ENCODE peak calls at places on chromosomes 16 and 17, in eight cellular contexts. One of them, this sample, is unnamed.
A peak's percentile ranks its signal among the peaks of the same experiment; 100 is the strongest.

GRCh38 chr17:55735784-55736405 is 13.2 kb upstream of the TMEM100 start:
- DNase-seq in adipocyte: peak; percentile 86
- DNase-seq in CD4-positive, alpha-beta memory T cell: peak; percentile 30
- DNase-seq in CD8-positive, alpha-beta memory T cell: no peak
- DNase-seq in GM23248: peak; percentile 82
- DNase-seq in OCI-LY7: peak; percentile 65
- DNase-seq in BJ: no peak
- DNase-seq in ovary: peak; percentile 55
- DNase-seq in this sample: no peak

GRCh38 chr17:21285164-21286065 is 904 bp downstream of the MAP2K3 start:
- DNase-seq in GM23248: peak; percentile 78
- DNase-seq in CD4-positive, alpha-beta memory T cell: no peak
- DNase-seq in BJ: no peak
- DNase-seq in OCI-LY7: peak; percentile 34
- DNase-seq in ovary: peak; percentile 48
- DNase-seq in CD8-positive, alpha-beta memory T cell: no peak
- DNase-seq in adipocyte: peak; percentile 62
- DNase-seq in this sample: no peak

GRCh38 chr16:79269211-79269863 is 331.2 kb downstream of the MAF start:
- DNase-seq in CD4-positive, alpha-beta memory T cell: peak; percentile 55
- DNase-seq in OCI-LY7: peak; percentile 48
- DNase-seq in BJ: no peak
- DNase-seq in adipocyte: no peak
- DNase-seq in ovary: no peak
- DNase-seq in GM23248: no peak
- DNase-seq in CD8-positive, alpha-beta memory T cell: no peak
- DNase-seq in this sample: no peak

GRCh38 chr16:73048292-73049050 is 543 bp upstream of the ZFHX3 start:
- DNase-seq in BJ: no peak
- DNase-seq in CD4-positive, alpha-beta memory T cell: no peak
- DNase-seq in ovary: peak; percentile 57
- DNase-seq in CD8-positive, alpha-beta memory T cell: no peak
- DNase-seq in GM23248: peak; percentile 64
- DNase-seq in adipocyte: peak; percentile 68
- DNase-seq in OCI-LY7: no peak
- DNase-seq in this sample: no peak

GRCh38 chr17:75738218-75738802 is 17.1 kb downstream of the ITGB4 start:
- DNase-seq in CD8-positive, alpha-beta memory T cell: no peak
- DNase-seq in OCI-LY7: peak; percentile 80
- DNase-seq in adipocyte: no peak
- DNase-seq in BJ: no peak
- DNase-seq in ovary: no peak
- DNase-seq in CD4-positive, alpha-beta memory T cell: no peak
- DNase-seq in GM23248: peak; percentile 55
- DNase-seq in this sample: no peak

GRCh38 chr17:7854851-7855642 is at the start of gene TMEM88:
- DNase-seq in BJ: no peak
- DNase-seq in CD8-positive, alpha-beta memory T cell: no peak
- DNase-seq in GM23248: peak; percentile 31
- DNase-seq in adipocyte: no peak
- DNase-seq in CD4-positive, alpha-beta memory T cell: no peak
- DNase-seq in OCI-LY7: no peak
- DNase-seq in ovary: peak; percentile 46
- DNase-seq in this sample: no peak

GRCh38 chr17:37358098-37358829 is 17.5 kb upstream of the C17orf78 start:
- DNase-seq in BJ: no peak
- DNase-seq in OCI-LY7: peak; percentile 53
- DNase-seq in CD8-positive, alpha-beta memory T cell: peak; percentile 27
- DNase-seq in CD4-positive, alpha-beta memory T cell: peak; percentile 21
- DNase-seq in adipocyte: peak; percentile 82
- DNase-seq in GM23248: peak; percentile 62
- DNase-seq in ovary: peak; percentile 52
- DNase-seq in this sample: peak; percentile 33

GRCh38 chr16:85046957-85047866 is 19.6 kb downstream of the KIAA0513 start:
- DNase-seq in GM23248: no peak
- DNase-seq in CD8-positive, alpha-beta memory T cell: no peak
- DNase-seq in adipocyte: no peak
- DNase-seq in OCI-LY7: no peak
- DNase-seq in CD4-positive, alpha-beta memory T cell: no peak
- DNase-seq in ovary: no peak
- DNase-seq in BJ: no peak
- DNase-seq in this sample: no peak

GRCh38 chr17:66493283-66494019 is 191.0 kb downstream of the PRKCA start:
- DNase-seq in BJ: no peak
- DNase-seq in OCI-LY7: no peak
- DNase-seq in CD4-positive, alpha-beta memory T cell: no peak
- DNase-seq in ovary: no peak
- DNase-seq in adipocyte: peak; percentile 12
- DNase-seq in GM23248: peak; percentile 88
- DNase-seq in CD8-positive, alpha-beta memory T cell: no peak
- DNase-seq in this sample: peak; percentile 71

GRCh38 chr17:46175891-46176290 is 17.3 kb downstream of the KANSL1 start:
- DNase-seq in ovary: no peak
- DNase-seq in adipocyte: peak; percentile 48
- DNase-seq in BJ: no peak
- DNase-seq in OCI-LY7: no peak
- DNase-seq in GM23248: peak; percentile 64
- DNase-seq in CD4-positive, alpha-beta memory T cell: no peak
- DNase-seq in CD8-positive, alpha-beta memory T cell: no peak
- DNase-seq in this sample: no peak

GRCh38 chr16:50271148-50272041 is 5.0 kb downstream of the ADCY7 start:
- DNase-seq in BJ: no peak
- DNase-seq in CD4-positive, alpha-beta memory T cell: no peak
- DNase-seq in GM23248: no peak
- DNase-seq in OCI-LY7: no peak
- DNase-seq in CD8-positive, alpha-beta memory T cell: no peak
- DNase-seq in ovary: no peak
- DNase-seq in adipocyte: no peak
- DNase-seq in this sample: no peak

DNA sequence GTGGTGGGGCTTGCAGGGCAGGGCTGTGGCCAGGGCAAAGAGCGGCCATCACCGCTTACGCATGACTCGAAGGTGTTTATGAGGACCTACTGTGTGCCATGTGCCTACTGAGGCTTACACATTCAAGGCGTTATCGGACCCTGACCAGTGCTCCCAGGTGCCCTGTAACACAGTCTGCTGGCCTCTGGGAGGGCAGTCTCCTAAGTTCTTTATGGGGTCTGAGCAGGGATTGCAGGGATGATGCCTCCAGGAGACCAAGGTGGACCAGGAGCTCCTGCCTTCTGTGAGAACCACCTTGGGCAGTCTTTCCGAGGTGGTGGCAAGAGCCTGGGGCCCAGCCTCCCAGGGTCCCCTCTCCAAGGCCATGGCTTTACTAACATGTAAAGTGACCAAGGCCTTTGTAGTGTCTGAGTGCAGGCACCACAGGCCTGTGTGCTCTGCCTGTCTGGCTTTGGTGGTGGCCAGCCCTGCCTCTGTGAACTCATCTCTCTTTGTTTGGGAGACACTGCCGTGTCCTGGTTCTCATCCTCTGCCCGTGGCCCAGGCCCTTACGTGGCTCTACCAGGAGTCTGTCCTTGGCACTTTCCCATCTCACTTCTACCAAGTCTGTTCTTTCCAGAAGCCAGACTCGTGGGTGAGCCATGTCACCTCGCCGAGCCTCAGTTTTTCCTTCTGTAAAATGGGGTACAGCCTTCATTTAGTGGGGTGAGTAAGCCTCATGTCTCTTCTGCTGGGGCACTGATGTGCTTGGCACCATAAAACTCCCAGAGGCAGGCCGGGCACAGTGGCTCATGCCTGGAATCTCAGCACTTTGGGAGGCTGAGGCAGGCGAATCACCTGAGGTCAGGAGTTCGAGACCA is 3.4 kb upstream of the SYNGR2 start:
- DNase-seq in ovary: no peak
- DNase-seq in OCI-LY7: no peak
- DNase-seq in GM23248: no peak
- DNase-seq in CD8-positive, alpha-beta memory T cell: no peak
- DNase-seq in CD4-positive, alpha-beta memory T cell: no peak
- DNase-seq in BJ: no peak
- DNase-seq in adipocyte: no peak
- DNase-seq in this sample: no peak
- H3K4me3 ChIP-seq in ovary: no peak overlapping the region
- H3K4me3 ChIP-seq in OCI-LY7: no peak overlapping the region
- H3K4me3 ChIP-seq in GM23248: no peak overlapping the region
- H3K4me3 ChIP-seq in CD8-positive, alpha-beta memory T cell: no peak overlapping the region
- H3K4me3 ChIP-seq in CD4-positive, alpha-beta memory T cell: no peak overlapping the region
- H3K4me3 ChIP-seq in BJ: no peak overlapping the region
- H3K4me3 ChIP-seq in adipocyte: no peak overlapping the region
- H3K4me3 ChIP-seq in this sample: no peak overlapping the region

GRCh38 chr16:57798267-57798810 is 4.0 kb downstream of the KIFC3 start:
- DNase-seq in CD8-positive, alpha-beta memory T cell: no peak
- DNase-seq in GM23248: no peak
- DNase-seq in ovary: no peak
- DNase-seq in CD4-positive, alpha-beta memory T cell: no peak
- DNase-seq in adipocyte: no peak
- DNase-seq in OCI-LY7: no peak
- DNase-seq in BJ: no peak
- DNase-seq in this sample: no peak

GRCh38 chr16:57797526-57798266 is 4.6 kb downstream of the KIFC3 start:
- DNase-seq in GM23248: no peak
- DNase-seq in CD4-positive, alpha-beta memory T cell: no peak
- DNase-seq in CD8-positive, alpha-beta memory T cell: no peak
- DNase-seq in adipocyte: no peak
- DNase-seq in BJ: no peak
- DNase-seq in ovary: no peak
- DNase-seq in OCI-LY7: no peak
- DNase-seq in this sample: no peak

GRCh38 chr16:57794849-57795430 is 7.4 kb downstream of the KIFC3 start:
- DNase-seq in CD8-positive, alpha-beta memory T cell: no peak
- DNase-seq in CD4-positive, alpha-beta memory T cell: no peak
- DNase-seq in OCI-LY7: no peak
- DNase-seq in adipocyte: no peak
- DNase-seq in GM23248: no peak
- DNase-seq in BJ: no peak
- DNase-seq in ovary: no peak
- DNase-seq in this sample: no peak

GRCh38 chr16:57797216-57797525 is 5.1 kb downstream of the KIFC3 start:
- DNase-seq in CD4-positive, alpha-beta memory T cell: no peak
- DNase-seq in OCI-LY7: no peak
- DNase-seq in adipocyte: no peak
- DNase-seq in CD8-positive, alpha-beta memory T cell: no peak
- DNase-seq in GM23248: no peak
- DNase-seq in ovary: no peak
- DNase-seq in BJ: no peak
- DNase-seq in this sample: no peak

GRCh38 chr16:57795431-57795878 is 6.8 kb downstream of the KIFC3 start:
- DNase-seq in CD8-positive, alpha-beta memory T cell: no peak
- DNase-seq in adipocyte: peak; percentile 14
- DNase-seq in BJ: no peak
- DNase-seq in ovary: no peak
- DNase-seq in GM23248: peak; percentile 59
- DNase-seq in OCI-LY7: peak; percentile 46
- DNase-seq in CD4-positive, alpha-beta memory T cell: peak; percentile 20
- DNase-seq in this sample: no peak
- H3K4me3 ChIP-seq in CD8-positive, alpha-beta memory T cell: no peak overlapping the region
- H3K4me3 ChIP-seq in adipocyte: no peak overlapping the region
- H3K4me3 ChIP-seq in BJ: no peak overlapping the region
- H3K4me3 ChIP-seq in ovary: no peak overlapping the region
- H3K4me3 ChIP-seq in GM23248: no peak overlapping the region
- H3K4me3 ChIP-seq in OCI-LY7: no peak overlapping the region
- H3K4me3 ChIP-seq in CD4-positive, alpha-beta memory T cell: no peak overlapping the region
- H3K4me3 ChIP-seq in this sample: no peak overlapping the region

GRCh38 chr16:82133798-82134197 is 36.2 kb downstream of the MPHOSPH6 start:
- DNase-seq in CD8-positive, alpha-beta memory T cell: no peak
- DNase-seq in OCI-LY7: no peak
- DNase-seq in GM23248: no peak
- DNase-seq in BJ: no peak
- DNase-seq in CD4-positive, alpha-beta memory T cell: peak; percentile 39
- DNase-seq in adipocyte: no peak
- DNase-seq in ovary: no peak
- DNase-seq in this sample: no peak
- H3K4me3 ChIP-seq in CD8-positive, alpha-beta memory T cell: peak overlapping the region; percentile 7
- H3K4me3 ChIP-seq in OCI-LY7: no peak overlapping the region
- H3K4me3 ChIP-seq in GM23248: no peak overlapping the region
- H3K4me3 ChIP-seq in BJ: no peak overlapping the region
- H3K4me3 ChIP-seq in CD4-positive, alpha-beta memory T cell: peak overlapping the region; percentile 36
- H3K4me3 ChIP-seq in adipocyte: no peak overlapping the region
- H3K4me3 ChIP-seq in ovary: no peak overlapping the region
- H3K4me3 ChIP-seq in this sample: no peak overlapping the region

GRCh38 chr17:50505731-50506130 is 2.5 kb upstream of the MYCBPAP start:
- DNase-seq in GM23248: no peak
- DNase-seq in adipocyte: no peak
- DNase-seq in CD8-positive, alpha-beta memory T cell: no peak
- DNase-seq in BJ: no peak
- DNase-seq in ovary: no peak
- DNase-seq in OCI-LY7: no peak
- DNase-seq in CD4-positive, alpha-beta memory T cell: no peak
- DNase-seq in this sample: no peak
- H3K4me3 ChIP-seq in GM23248: no peak overlapping the region
- H3K4me3 ChIP-seq in adipocyte: no peak overlapping the region
- H3K4me3 ChIP-seq in CD8-positive, alpha-beta memory T cell: no peak overlapping the region
- H3K4me3 ChIP-seq in BJ: no peak overlapping the region
- H3K4me3 ChIP-seq in ovary: no peak overlapping the region
- H3K4me3 ChIP-seq in OCI-LY7: no peak overlapping the region
- H3K4me3 ChIP-seq in CD4-positive, alpha-beta memory T cell: no peak overlapping the region
- H3K4me3 ChIP-seq in this sample: no peak overlapping the region

GRCh38 chr16:57801098-57801855 is 1.0 kb downstream of the KIFC3 start:
- DNase-seq in OCI-LY7: no peak
- DNase-seq in adipocyte: peak; percentile 85
- DNase-seq in BJ: no peak
- DNase-seq in CD8-positive, alpha-beta memory T cell: no peak
- DNase-seq in CD4-positive, alpha-beta memory T cell: no peak
- DNase-seq in GM23248: peak; percentile 88
- DNase-seq in ovary: no peak
- DNase-seq in this sample: no peak
- H3K4me3 ChIP-seq in OCI-LY7: no peak overlapping the region
- H3K4me3 ChIP-seq in adipocyte: peak overlapping the region; percentile 81
- H3K4me3 ChIP-seq in BJ: peak overlapping the region; percentile 68
- H3K4me3 ChIP-seq in CD8-positive, alpha-beta memory T cell: no peak overlapping the region
- H3K4me3 ChIP-seq in CD4-positive, alpha-beta memory T cell: no peak overlapping the region
- H3K4me3 ChIP-seq in GM23248: peak overlapping the region; percentile 85
- H3K4me3 ChIP-seq in ovary: peak overlapping the region; percentile 47
- H3K4me3 ChIP-seq in this sample: peak overlapping the region; percentile 80

This sample was measured in skeletal muscle cell.